ENCODE peak calls at places on chromosome 5, in nine cellular contexts. U is IMR-90, S is right lobe of liver, B is ovary, E is suprapubic skin, Z is A549, X is tibial nerve, A is uterus, V is stomach. Y is an unnamed sample.

GRCh38 chr5:89203611-89204010 is 320.6 kb upstream of the MEF2C start:
- DNase-seq in U (no peak), S (no peak), B (no peak), E (no peak), Z (no peak), X (no peak), A (no peak), V (no peak), Y (no peak)

GRCh38 chr5:158471179-158471924 is 612.4 kb upstream of the CLINT1 start:
- DNase-seq in U (no peak), S (peak), B (no peak), E (no peak), Z (no peak), X (no peak), A (no peak), V (no peak), Y (no peak)

GRCh38 chr5:63923914-63924313 is 38.3 kb downstream of the HTR1A start:
- DNase-seq in U (no peak), S (no peak), B (no peak), E (no peak), Z (no peak), X (no peak), A (no peak), V (peak), Y (no peak)

GRCh38 chr5:116411101-116411571 is 163.5 kb downstream of the SEMA6A start:
- DNase-seq in U (no peak), S (no peak), B (peak), E (no peak), Z (no peak), X (no peak), A (peak), V (no peak), Y (no peak)

GRCh38 chr5:13478831-13479465 is 465.5 kb downstream of the DNAH5 start:
- DNase-seq in U (peak), S (no peak), B (no peak), E (no peak), Z (peak), X (no peak), A (no peak), V (peak), Y (no peak)

GRCh38 chr5:35851282-35851681 is 5.4 kb upstream of the IL7R start:
- DNase-seq in U (peak), S (no peak), B (no peak), E (no peak), Z (no peak), X (no peak), A (no peak), V (no peak), Y (no peak)

GRCh38 chr5:1312206-1312605 is 17.3 kb upstream of the TERT start:
- DNase-seq in U (no peak), S (no peak), B (peak), E (peak), Z (no peak), X (no peak), A (no peak), V (no peak), Y (no peak)

GRCh38 chr5:170112876-170113516 is 7.3 kb downstream of the FOXI1 start:
- DNase-seq in U (no peak), S (no peak), B (no peak), E (no peak), Z (no peak), X (no peak), A (no peak), V (no peak), Y (no peak)

GRCh38 chr5:132019857-132020555 is 8.5 kb upstream of the ACSL6 start:
- DNase-seq in U (no peak), S (no peak), B (no peak), E (no peak), Z (no peak), X (no peak), A (no peak), V (peak), Y (peak)

GRCh38 chr5:40904205-40904993 is 4.9 kb upstream of the C7 start:
- DNase-seq in U (peak), S (no peak), B (peak), E (peak), Z (peak), X (peak), A (peak), V (peak), Y (peak)

GRCh38 chr5:33957789-33958575 is 21.8 kb downstream of the RXFP3 start:
- DNase-seq in U (no peak), S (no peak), B (no peak), E (no peak), Z (no peak), X (no peak), A (no peak), V (no peak), Y (no peak)

GRCh38 chr5:16606628-16607027 is 10.2 kb downstream of the RETREG1 start:
- DNase-seq in U (no peak), S (no peak), B (no peak), E (no peak), Z (no peak), X (no peak), A (no peak), V (no peak), Y (no peak)

GRCh38 chr5:7218146-7218545 is 177.8 kb upstream of the ADCY2 start:
- DNase-seq in U (no peak), S (no peak), B (no peak), E (no peak), Z (no peak), X (no peak), A (no peak), V (no peak), Y (no peak)

GRCh38 chr5:37005252-37005651 is 128.7 kb downstream of the NIPBL start:
- DNase-seq in U (peak), S (no peak), B (no peak), E (no peak), Z (no peak), X (no peak), A (no peak), V (no peak), Y (no peak)

GRCh38 chr5:96823060-96823459 is 15.3 kb upstream of the ERAP1 start:
- DNase-seq in U (no peak), S (no peak), B (no peak), E (no peak), Z (no peak), X (no peak), A (no peak), V (no peak), Y (no peak)

GRCh38 chr5:42387563-42387962 is 35.7 kb upstream of the GHR start:
- DNase-seq in U (no peak), S (no peak), B (no peak), E (no peak), Z (no peak), X (no peak), A (no peak), V (no peak), Y (no peak)

DNA sequence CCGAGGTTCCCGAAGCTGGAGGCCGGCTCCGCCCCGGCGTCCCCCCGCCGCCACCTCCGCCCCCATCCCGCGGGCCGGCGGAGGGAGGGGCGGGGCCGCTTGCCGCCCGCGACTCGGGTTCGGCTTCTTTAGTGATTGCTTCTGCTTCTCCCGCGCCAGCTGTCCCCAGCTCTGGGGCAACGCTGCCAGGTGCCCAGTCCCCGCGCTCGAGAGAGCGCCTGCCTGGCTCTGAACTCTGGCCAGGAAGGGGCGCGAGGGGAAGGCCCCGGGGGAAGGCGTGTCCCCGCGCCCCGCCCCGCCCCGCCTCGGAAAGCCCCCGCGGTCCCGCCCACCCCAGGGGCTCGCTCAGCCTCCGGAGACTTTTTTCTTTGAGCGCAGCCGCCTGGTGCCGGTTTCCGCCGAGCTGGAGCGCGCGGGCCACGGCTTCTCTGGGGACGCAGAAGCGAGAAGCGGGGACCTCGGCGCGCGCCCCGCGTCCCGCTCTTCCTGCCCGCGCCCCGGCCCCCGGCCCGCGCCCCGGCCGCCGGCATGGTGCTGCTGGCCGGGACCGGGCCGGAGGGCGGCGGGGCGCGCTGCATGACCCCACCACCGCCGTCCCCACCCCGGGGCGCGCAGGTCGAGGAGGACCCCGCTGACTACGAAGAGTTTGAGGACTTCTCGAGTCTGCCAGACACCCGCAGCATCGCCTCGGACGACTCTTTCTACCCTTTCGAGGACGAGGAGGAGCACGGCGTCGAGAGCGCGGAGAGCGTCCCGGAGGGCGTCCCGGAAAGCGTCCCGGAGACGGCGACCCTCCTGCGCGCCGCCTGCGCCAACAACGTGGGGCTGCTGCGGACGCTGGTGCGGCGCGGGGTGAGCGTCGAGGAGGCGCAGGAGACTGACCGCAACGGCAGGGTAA is at the start of gene ANKRD33B:
- DNase-seq in U (peak), S (peak), B (peak), E (peak), Z (peak), X (peak), A (peak), V (peak), Y (peak)
- TF ChIP-seq POLR2A in U (peak), S (no peak), B (no peak), E (no peak), Z (peak), X (peak), A (peak), V (no peak), Y (no peak)

DNA sequence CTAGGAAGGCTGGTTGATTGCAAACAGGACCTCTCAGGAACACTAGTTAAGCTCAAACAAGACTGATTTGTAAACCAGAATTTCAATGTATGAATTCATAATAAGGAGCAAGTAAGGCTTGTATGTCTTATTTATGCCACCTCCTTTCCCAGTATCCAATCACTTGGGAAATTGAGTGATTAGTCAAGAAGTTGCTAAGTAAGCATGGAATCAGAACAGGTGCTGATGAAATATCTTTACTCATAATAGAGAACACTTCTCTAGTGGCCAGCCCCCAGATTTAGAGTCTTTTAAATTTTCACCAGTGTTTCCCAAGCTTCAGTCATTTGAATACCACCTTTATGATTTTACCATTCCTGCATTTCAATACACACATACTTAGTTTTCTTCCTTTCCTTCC is 5.3 kb upstream of the DDX4 start:
- DNase-seq in U (no peak), S (no peak), B (no peak), E (no peak), Z (no peak), X (no peak), A (no peak), V (no peak), Y (no peak)
- H3K27ac ChIP-seq in U (no peak), S (no peak), B (no peak), E (no peak), Z (no peak), X (no peak), A (no peak), V (no peak), Y (no peak)

GRCh38 chr5:14681236-14681752 is 16.8 kb downstream of the OTULIN start:
- DNase-seq in U (no peak), S (no peak), B (no peak), E (no peak), Z (no peak), X (no peak), A (no peak), V (no peak), Y (no peak)
- TF ChIP-seq POLR2A in U (no peak), S (no peak), B (no peak), E (no peak), Z (no peak), X (no peak), A (no peak), V (no peak), Y (no peak)

GRCh38 chr5:31638286-31638685 is 645 bp upstream of the PDZD2 start:
- DNase-seq in U (no peak), S (no peak), B (peak), E (no peak), Z (no peak), X (no peak), A (peak), V (no peak), Y (no peak)
- H3K27ac ChIP-seq in U (no peak), S (no peak), B (peak), E (no peak), Z (no peak), X (no peak), A (peak), V (no peak), Y (no peak)

GRCh38 chr5:136130581-136130980 is 2.1 kb upstream of the SMAD5 start:
- DNase-seq in U (no peak), S (no peak), B (no peak), E (no peak), Z (no peak), X (no peak), A (no peak), V (no peak), Y (no peak)

GRCh38 chr5:136134653-136135052 is 2.0 kb downstream of the SMAD5 start:
- DNase-seq in U (no peak), S (no peak), B (no peak), E (no peak), Z (no peak), X (no peak), A (no peak), V (no peak), Y (no peak)

GRCh38 chr5:136132087-136132486 is 558 bp upstream of the SMAD5 start:
- DNase-seq in U (no peak), S (no peak), B (peak), E (no peak), Z (peak), X (no peak), A (peak), V (no peak), Y (peak)

GRCh38 chr5:136133416-136134383 is 1.1 kb downstream of the SMAD5 start:
- DNase-seq in U (peak), S (peak), B (peak), E (peak), Z (peak), X (no peak), A (peak), V (peak), Y (peak)

GRCh38 chr5:136132557-136133415 is at the start of gene SMAD5:
- DNase-seq in U (peak), S (peak), B (peak), E (peak), Z (peak), X (peak), A (peak), V (peak), Y (peak)
- TF ChIP-seq POLR2A in U (no peak), S (peak), B (peak), E (no peak), Z (peak), X (peak), A (peak), V (no peak), Y (peak)

DNA sequence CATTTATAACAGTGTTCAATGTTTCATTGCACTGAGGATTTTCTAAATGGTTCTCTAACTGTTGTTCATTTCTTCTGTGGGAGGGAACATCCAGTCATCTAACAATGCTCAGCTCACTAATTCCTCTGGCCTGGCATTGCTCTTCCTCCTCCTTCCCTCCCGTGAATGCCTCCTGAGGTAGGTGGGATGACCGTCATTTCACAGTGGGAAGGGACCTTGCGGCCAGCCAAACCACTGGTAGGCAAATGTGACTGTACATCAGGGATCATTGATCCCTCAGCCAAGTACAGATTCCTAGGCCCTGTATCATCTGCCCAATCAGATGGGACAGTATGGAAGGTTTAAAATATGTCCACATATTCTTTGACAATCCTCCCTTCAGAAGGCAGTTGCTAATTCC is 23.7 kb upstream of the VDAC1 start:
- DNase-seq in U (no peak), S (no peak), B (no peak), E (no peak), Z (no peak), X (no peak), A (no peak), V (no peak), Y (no peak)
- H3K27ac ChIP-seq in U (no peak), S (no peak), B (no peak), E (no peak), Z (peak), X (no peak), A (no peak), V (no peak), Y (no peak)

DNA sequence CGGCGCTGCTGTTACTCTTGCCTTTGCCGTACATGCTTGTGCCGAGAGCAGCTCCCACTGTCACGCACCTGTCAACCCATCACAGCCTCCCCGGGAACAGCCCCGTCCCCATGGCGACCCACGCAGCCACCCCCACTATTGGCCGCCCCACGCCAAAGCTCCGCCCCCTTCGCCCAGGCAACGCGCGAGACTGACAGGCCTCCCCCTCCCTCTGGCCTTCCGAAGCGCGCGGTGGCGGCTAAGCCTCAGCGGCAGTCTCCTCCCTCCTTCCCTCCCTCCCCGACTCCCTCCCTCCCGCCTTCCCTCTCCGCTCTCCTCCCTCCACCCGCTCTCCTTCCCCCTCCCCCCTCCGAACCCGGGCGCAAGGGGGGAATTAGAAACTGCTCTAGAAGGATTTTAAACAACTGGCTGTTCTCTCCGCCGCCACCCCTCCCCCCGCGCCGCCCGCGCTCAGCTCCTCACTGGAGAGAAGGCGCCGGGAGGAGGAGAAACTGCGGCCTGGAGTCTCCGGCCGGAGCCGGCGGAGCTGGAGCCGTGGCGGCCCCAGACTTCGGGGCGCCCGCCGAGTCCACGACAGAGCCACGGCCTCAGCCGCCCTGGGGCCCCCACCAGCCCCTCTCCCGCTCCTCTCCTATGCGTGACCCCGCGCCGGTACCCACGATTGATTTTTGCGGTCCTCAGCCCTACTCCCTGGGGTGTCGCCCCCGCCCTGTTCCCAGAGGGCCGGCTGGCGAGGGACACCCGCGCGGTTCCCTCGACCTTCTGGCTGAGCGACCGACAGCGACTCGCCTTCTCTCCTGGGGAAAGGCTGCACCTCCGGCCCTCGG is at the start of gene SSBP2:
- DNase-seq in U (peak), S (peak), B (peak), E (peak), Z (peak), X (peak), A (peak), V (peak), Y (peak)
- TF ChIP-seq POLR2A in U (peak), S (peak), B (peak), E (no peak), Z (peak), X (peak), A (peak), V (no peak), Y (peak)

DNA sequence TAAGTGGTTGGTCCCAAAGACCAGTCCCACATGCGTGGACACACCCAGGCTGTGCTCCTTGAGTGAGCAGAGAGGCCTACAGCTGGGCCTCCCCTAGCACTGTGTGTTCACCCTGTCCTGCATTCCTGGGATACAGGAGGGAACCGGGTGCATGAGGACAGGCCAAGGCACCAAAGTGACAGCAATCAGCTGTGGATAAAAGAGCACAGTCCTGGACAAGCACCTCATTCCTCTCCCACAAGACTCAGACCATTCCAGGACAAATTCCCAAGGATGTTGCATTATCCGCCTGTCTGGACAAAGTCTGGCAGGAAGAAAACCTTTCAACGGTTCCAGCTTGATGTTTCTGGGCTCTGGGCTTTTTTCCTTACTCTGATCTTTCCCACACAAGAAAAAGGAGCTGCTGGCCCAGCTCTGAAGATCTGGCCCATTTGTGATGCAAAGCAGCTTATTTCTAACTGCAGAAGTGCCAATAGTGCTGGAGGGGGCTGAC is 273.2 kb downstream of the ENC1 start:
- DNase-seq in U (no peak), S (no peak), B (no peak), E (no peak), Z (no peak), X (no peak), A (no peak), V (no peak), Y (no peak)
- H3K27ac ChIP-seq in U (no peak), S (no peak), B (no peak), E (no peak), Z (no peak), X (no peak), A (peak), V (no peak), Y (no peak)

GRCh38 chr5:137734962-137735530 is 843 bp downstream of the KLHL3 start:
- DNase-seq in U (peak), S (peak), B (peak), E (no peak), Z (no peak), X (no peak), A (peak), V (peak), Y (peak)

GRCh38 chr5:137733922-137734695 is 1.8 kb downstream of the KLHL3 start:
- DNase-seq in U (peak), S (no peak), B (no peak), E (no peak), Z (no peak), X (no peak), A (no peak), V (no peak), Y (no peak)

GRCh38 chr5:137737349-137738256 is 1.7 kb upstream of the KLHL3 start:
- DNase-seq in U (peak), S (no peak), B (no peak), E (no peak), Z (no peak), X (no peak), A (peak), V (peak), Y (no peak)

GRCh38 chr5:137733011-137733410 is 2.9 kb downstream of the KLHL3 start:
- DNase-seq in U (peak), S (no peak), B (no peak), E (no peak), Z (no peak), X (no peak), A (no peak), V (no peak), Y (no peak)

GRCh38 chr5:137735531-137736284 is at the start of gene KLHL3:
- DNase-seq in U (peak), S (peak), B (peak), E (no peak), Z (no peak), X (no peak), A (peak), V (peak), Y (peak)
- TF ChIP-seq POLR2A in U (no peak), S (no peak), B (no peak), E (no peak), Z (no peak), X (peak), A (no peak), V (no peak), Y (no peak)